ENCODE peak calls at places on chromosomes 1 and 21, in nine cellular contexts. One of them, this sample, is unnamed.

GRCh38 chr1:202005958-202006357 is 4.4 kb upstream of the ELF3 start:
- DNase-seq in NCI-H748 treated with DMSO at 0.1 percent for 48 hours: no peak
- DNase-seq in NCI-H1436 treated with DMSO at 0.1 percent for 48 hours: no peak
- DNase-seq in astrocyte of the spinal cord: peak
- DNase-seq in EL: peak
- DNase-seq in frontal cortex: no peak
- DNase-seq in mucosa of gallbladder: no peak
- DNase-seq in aorta: no peak
- DNase-seq in left cardiac atrium: no peak
- DNase-seq in this sample: no peak

GRCh38 chr21:44065428-44065827 is 41.8 kb upstream of the PWP2 start:
- DNase-seq in NCI-H748 treated with DMSO at 0.1 percent for 48 hours: no peak
- DNase-seq in NCI-H1436 treated with DMSO at 0.1 percent for 48 hours: no peak
- DNase-seq in astrocyte of the spinal cord: no peak
- DNase-seq in EL: peak
- DNase-seq in frontal cortex: no peak
- DNase-seq in mucosa of gallbladder: no peak
- DNase-seq in aorta: no peak
- DNase-seq in left cardiac atrium: no peak
- DNase-seq in this sample: no peak

GRCh38 chr1:46667782-46668760 is at the start of gene ATPAF1:
- DNase-seq in NCI-H748 treated with DMSO at 0.1 percent for 48 hours: peak
- DNase-seq in NCI-H1436 treated with DMSO at 0.1 percent for 48 hours: no peak
- DNase-seq in astrocyte of the spinal cord: peak
- DNase-seq in EL: peak
- DNase-seq in frontal cortex: peak
- DNase-seq in mucosa of gallbladder: peak
- DNase-seq in aorta: peak
- DNase-seq in left cardiac atrium: peak
- DNase-seq in this sample: peak

GRCh38 chr1:234778215-234779159 is 168.5 kb upstream of the IRF2BP2 start:
- DNase-seq in NCI-H748 treated with DMSO at 0.1 percent for 48 hours: no peak
- DNase-seq in NCI-H1436 treated with DMSO at 0.1 percent for 48 hours: no peak
- DNase-seq in astrocyte of the spinal cord: no peak
- DNase-seq in EL: no peak
- DNase-seq in frontal cortex: peak
- DNase-seq in mucosa of gallbladder: no peak
- DNase-seq in aorta: peak
- DNase-seq in left cardiac atrium: no peak
- DNase-seq in this sample: no peak

GRCh38 chr1:59421232-59421920 is 124.5 kb downstream of the FGGY start:
- DNase-seq in NCI-H748 treated with DMSO at 0.1 percent for 48 hours: no peak
- DNase-seq in NCI-H1436 treated with DMSO at 0.1 percent for 48 hours: no peak
- DNase-seq in astrocyte of the spinal cord: no peak
- DNase-seq in EL: no peak
- DNase-seq in frontal cortex: no peak
- DNase-seq in mucosa of gallbladder: no peak
- DNase-seq in aorta: no peak
- DNase-seq in left cardiac atrium: no peak
- DNase-seq in this sample: no peak

GRCh38 chr1:226004396-226004795 is 5.3 kb upstream of the SDE2 start:
- DNase-seq in NCI-H748 treated with DMSO at 0.1 percent for 48 hours: no peak
- DNase-seq in NCI-H1436 treated with DMSO at 0.1 percent for 48 hours: no peak
- DNase-seq in astrocyte of the spinal cord: no peak
- DNase-seq in EL: no peak
- DNase-seq in frontal cortex: no peak
- DNase-seq in mucosa of gallbladder: no peak
- DNase-seq in aorta: no peak
- DNase-seq in left cardiac atrium: no peak
- DNase-seq in this sample: no peak

GRCh38 chr1:91731815-91732214 is 154.1 kb downstream of the TGFBR3 start:
- DNase-seq in NCI-H748 treated with DMSO at 0.1 percent for 48 hours: no peak
- DNase-seq in NCI-H1436 treated with DMSO at 0.1 percent for 48 hours: no peak
- DNase-seq in astrocyte of the spinal cord: peak
- DNase-seq in EL: peak
- DNase-seq in frontal cortex: no peak
- DNase-seq in mucosa of gallbladder: no peak
- DNase-seq in aorta: no peak
- DNase-seq in left cardiac atrium: no peak
- DNase-seq in this sample: no peak

GRCh38 chr21:25700741-25701140 is 34.0 kb downstream of the ATP5PF start:
- DNase-seq in NCI-H748 treated with DMSO at 0.1 percent for 48 hours: no peak
- DNase-seq in NCI-H1436 treated with DMSO at 0.1 percent for 48 hours: no peak
- DNase-seq in astrocyte of the spinal cord: no peak
- DNase-seq in EL: no peak
- DNase-seq in frontal cortex: no peak
- DNase-seq in mucosa of gallbladder: no peak
- DNase-seq in aorta: no peak
- DNase-seq in left cardiac atrium: no peak
- DNase-seq in this sample: no peak

GRCh38 chr1:93200086-93200620 is 19.6 kb downstream of the CCDC18 start:
- DNase-seq in NCI-H748 treated with DMSO at 0.1 percent for 48 hours: no peak
- DNase-seq in NCI-H1436 treated with DMSO at 0.1 percent for 48 hours: no peak
- DNase-seq in astrocyte of the spinal cord: no peak
- DNase-seq in EL: peak
- DNase-seq in frontal cortex: no peak
- DNase-seq in mucosa of gallbladder: no peak
- DNase-seq in aorta: no peak
- DNase-seq in left cardiac atrium: no peak
- DNase-seq in this sample: no peak

GRCh38 chr1:114234408-114235119 is 80.9 kb upstream of the SYT6 start:
- DNase-seq in NCI-H748 treated with DMSO at 0.1 percent for 48 hours: no peak
- DNase-seq in NCI-H1436 treated with DMSO at 0.1 percent for 48 hours: no peak
- DNase-seq in astrocyte of the spinal cord: no peak
- DNase-seq in EL: no peak
- DNase-seq in frontal cortex: no peak
- DNase-seq in mucosa of gallbladder: no peak
- DNase-seq in aorta: peak
- DNase-seq in left cardiac atrium: no peak
- DNase-seq in this sample: no peak

GRCh38 chr21:43012596-43012995 is 38.2 kb downstream of the PKNOX1 start:
- DNase-seq in NCI-H748 treated with DMSO at 0.1 percent for 48 hours: no peak
- DNase-seq in NCI-H1436 treated with DMSO at 0.1 percent for 48 hours: no peak
- DNase-seq in astrocyte of the spinal cord: peak
- DNase-seq in EL: no peak
- DNase-seq in frontal cortex: no peak
- DNase-seq in mucosa of gallbladder: no peak
- DNase-seq in aorta: no peak
- DNase-seq in left cardiac atrium: no peak
- DNase-seq in this sample: no peak